ENCODE peak calls at places on chromosomes 11 and 22, in four cellular contexts. K is gastrocnemius medialis, U is uterus, G is stomach. B is an unnamed sample.
A peak's percentile ranks its signal among the peaks of the same experiment; 100 is the strongest.

GRCh38 chr11:123461164-123461563 is 31.1 kb downstream of the GRAMD1B start:
- DNase-seq in K (peak; percentile 93), G (no peak), U (no peak), B (peak; percentile 73)

GRCh38 chr11:67295846-67296245 is 6.7 kb downstream of the ANKRD13D start:
- DNase-seq in K (no peak), G (no peak), U (no peak), B (no peak)

GRCh38 chr11:130513132-130513531 is 64.7 kb downstream of the ADAMTS15 start:
- DNase-seq in U (no peak), K (peak; percentile 94), G (peak; percentile 69), B (peak; percentile 61)

GRCh38 chr11:108733479-108734116 is 68.7 kb downstream of the DDX10 start:
- DNase-seq in U (no peak), G (no peak), K (no peak), B (no peak)

GRCh38 chr11:125948278-125949051 is 2.6 kb downstream of the VSIG10L2 start:
- DNase-seq in U (no peak), K (no peak), G (no peak), B (no peak)

GRCh38 chr11:67997460-67997921 is 6.4 kb downstream of the UNC93B1 start:
- DNase-seq in K (no peak), U (no peak), G (no peak), B (no peak)

GRCh38 chr11:196786-197731 is 4.2 kb downstream of the SCGB1C1 start:
- DNase-seq in G (peak; percentile 24), U (no peak), K (no peak), B (peak; percentile 2)

GRCh38 chr11:2883717-2884423 is 1.7 kb downstream of the CDKN1C start:
- DNase-seq in U (no peak), K (no peak), G (no peak), B (peak; percentile 65)

GRCh38 chr22:19615867-19616581 is 91.8 kb upstream of the CLDN5 start:
- DNase-seq in K (no peak), G (no peak), U (no peak), B (no peak)

GRCh38 chr11:27485930-27486773 is 13.6 kb upstream of the LGR4 start:
- DNase-seq in G (no peak), U (no peak), K (no peak), B (no peak)

GRCh38 chr11:59368238-59369022 is 9.7 kb downstream of the OR5AN1 start:
- DNase-seq in G (no peak), K (no peak), U (no peak), B (no peak)

GRCh38 chr11:8684600-8685290 is 2.2 kb downstream of the RPL27A start:
- DNase-seq in K (no peak), G (no peak), U (no peak), B (no peak)
- H3K4me3 ChIP-seq in K (no peak overlapping the region), G (peak overlapping the region; percentile 91), U (no peak overlapping the region), B (peak overlapping the region; percentile 74)

GRCh38 chr11:35274909-35275807 is 136.2 kb downstream of the CD44 start:
- DNase-seq in K (no peak), G (peak; percentile 89), U (peak; percentile 35), B (peak; percentile 35)
- TF ChIP-seq CTCF in K (no peak), G (no peak), U (no peak), B (no peak)

GRCh38 chr11:94849836-94850235 is 81.7 kb downstream of the AMOTL1 start:
- DNase-seq in U (peak; percentile 55), K (no peak), G (no peak), B (no peak)
- H3K36me3 ChIP-seq in U (no peaks in the 10 kb centered on the region), K (peaks cover 58% of the 10 kb centered on the region), G (peaks cover 11% of the 10 kb centered on the region), B (peaks cover 84% of the 10 kb centered on the region)

GRCh38 chr11:113556036-113556435 is 80.8 kb upstream of the DRD2 start:
- DNase-seq in U (no peak), K (no peak), G (no peak), B (no peak)
- H3K4me3 ChIP-seq in U (no peak overlapping the region), K (no peak overlapping the region), G (no peak overlapping the region), B (no peak overlapping the region)

DNA sequence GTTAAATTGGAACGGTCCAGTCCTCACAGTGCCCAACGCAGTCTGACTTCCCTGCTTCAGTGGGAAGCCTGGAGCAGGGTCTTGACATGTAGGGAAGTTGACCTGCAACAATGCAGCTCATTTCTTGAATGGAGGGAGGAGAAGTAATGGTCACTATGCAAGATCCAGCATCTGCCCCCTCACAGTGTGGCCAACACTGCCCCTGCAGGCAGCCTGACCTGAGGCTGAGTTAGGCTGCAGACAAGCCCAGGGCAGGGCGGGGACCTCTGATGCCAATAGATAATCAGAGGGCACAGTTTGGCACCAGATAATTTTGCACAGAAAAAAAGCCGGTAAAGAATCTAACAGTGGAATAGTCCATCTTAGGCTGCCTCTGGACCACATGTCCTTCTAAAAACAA is 182.3 kb downstream of the DSCAML1 start:
- DNase-seq in U (no peak), G (no peak), K (no peak), B (no peak)
- TF ChIP-seq CTCF in U (no peak), G (no peak), K (no peak), B (no peak)